ENCODE peak calls at places on chromosomes 11 and 22, in six cellular contexts. G is H1, X is DND-41, J is mesenchymal stem cell, P is fibroblast of lung, V is PC-3. R is an unnamed sample.

GRCh38 chr11:21429401-21429800 is 760.0 kb downstream of the NELL1 start:
- DNase-seq in G (no peak), X (no peak), J (no peak), P (no peak), V (no peak), R (no peak)

GRCh38 chr11:126307706-126308105 is 3.8 kb downstream of the DCPS start:
- DNase-seq in G (peak; percentile 59), X (peak; percentile 60), J (peak; percentile 49), P (peak; percentile 39), V (peak; percentile 84), R (peak; percentile 70)

GRCh38 chr11:95498731-95499396 is 267.9 kb upstream of the SESN3 start:
- DNase-seq in G (peak; percentile 54), X (no peak), J (no peak), P (peak; percentile 18), V (peak; percentile 27), R (no peak)

GRCh38 chr11:33040127-33040861 is 922 bp downstream of the TCP11L1 start:
- DNase-seq in G (no peak), X (peak; percentile 19), J (peak; percentile 38), P (peak; percentile 56), V (peak; percentile 15), R (peak; percentile 51)

GRCh38 chr22:20586403-20586745 is 79.0 kb downstream of the MED15 start:
- DNase-seq in G (no peak), X (no peak), J (no peak), P (no peak), V (no peak), R (no peak)

GRCh38 chr11:128549256-128549944 is 38.0 kb downstream of the ETS1 start:
- DNase-seq in G (peak; percentile 55), X (no peak), J (peak; percentile 76), P (no peak), V (no peak), R (no peak)

GRCh38 chr11:133845413-133845812 is at the start of gene SPATA19:
- DNase-seq in G (no peak), X (no peak), J (no peak), P (no peak), V (no peak), R (no peak)

GRCh38 chr11:126051117-126051516 is 11.5 kb downstream of the CDON start:
- DNase-seq in G (no peak), X (no peak), J (no peak), P (no peak), V (no peak), R (no peak)

GRCh38 chr11:119684361-119685072 is 44.5 kb downstream of the NECTIN1 start:
- DNase-seq in G (no peak), X (no peak), J (peak; percentile 85), P (peak; percentile 79), V (peak; percentile 95), R (no peak)

DNA sequence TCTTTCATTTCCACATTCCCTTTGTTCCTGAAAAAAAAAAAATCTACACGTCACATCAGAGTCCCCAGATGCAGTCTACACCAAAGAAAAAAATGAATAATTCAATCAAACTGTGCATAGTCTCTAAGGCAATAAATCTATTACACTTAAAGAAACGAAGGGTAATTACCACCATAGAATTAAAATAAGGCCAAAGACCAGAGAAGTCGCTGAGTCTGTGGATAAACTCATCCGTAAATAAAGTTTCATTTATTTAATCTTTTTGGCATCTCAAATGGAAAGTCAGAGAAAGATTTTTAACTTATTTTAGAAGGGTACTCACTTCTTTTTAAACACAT is 126.2 kb upstream of the C11orf58 start:
- DNase-seq in G (no peak), X (no peak), J (no peak), P (no peak), V (no peak), R (no peak)
- H3K4me3 ChIP-seq in G (no peak overlapping the region), X (no peak overlapping the region), J (no peak overlapping the region), P (no peak overlapping the region), V (no peak overlapping the region), R (no peak overlapping the region)

GRCh38 chr11:66467034-66467659 is 442 bp downstream of the PELI3 start:
- DNase-seq in G (no peak), X (no peak), J (peak; percentile 60), P (peak; percentile 27), V (peak; percentile 43), R (no peak)
- H2AFZ ChIP-seq in G (no peak overlapping the region), X (peak overlapping the region; percentile 61), J (peak overlapping the region; percentile 49), P (peak overlapping the region; percentile 65), V (peak overlapping the region; percentile 77), R (peak overlapping the region; percentile 11)

DNA sequence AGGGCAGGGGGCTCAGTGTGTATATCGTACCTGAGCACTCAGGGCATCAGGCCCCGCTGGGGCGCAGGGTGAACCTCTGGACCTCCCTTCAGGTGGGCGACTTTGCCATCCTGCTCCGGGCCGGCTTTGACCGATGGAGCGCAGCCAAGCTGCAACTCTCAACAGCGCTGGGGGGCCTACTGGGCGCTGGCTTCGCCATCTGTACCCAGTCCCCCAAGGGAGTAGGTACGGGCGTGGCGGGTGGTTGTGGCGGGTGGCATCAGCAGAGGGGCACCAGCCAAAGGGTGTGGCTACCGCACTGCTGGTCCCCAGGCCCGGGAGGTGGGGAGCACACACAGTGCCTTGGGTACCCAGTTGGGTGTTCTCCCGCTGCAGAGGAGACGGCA is 6.3 kb downstream of the SLC39A13 start:
- DNase-seq in G (no peak), X (no peak), J (no peak), P (no peak), V (no peak), R (no peak)
- H3K27ac ChIP-seq in G (no peak overlapping the region), X (no peak overlapping the region), J (no peak overlapping the region), P (peak overlapping the region; percentile 81), V (no peak overlapping the region), R (no peak overlapping the region)

DNA sequence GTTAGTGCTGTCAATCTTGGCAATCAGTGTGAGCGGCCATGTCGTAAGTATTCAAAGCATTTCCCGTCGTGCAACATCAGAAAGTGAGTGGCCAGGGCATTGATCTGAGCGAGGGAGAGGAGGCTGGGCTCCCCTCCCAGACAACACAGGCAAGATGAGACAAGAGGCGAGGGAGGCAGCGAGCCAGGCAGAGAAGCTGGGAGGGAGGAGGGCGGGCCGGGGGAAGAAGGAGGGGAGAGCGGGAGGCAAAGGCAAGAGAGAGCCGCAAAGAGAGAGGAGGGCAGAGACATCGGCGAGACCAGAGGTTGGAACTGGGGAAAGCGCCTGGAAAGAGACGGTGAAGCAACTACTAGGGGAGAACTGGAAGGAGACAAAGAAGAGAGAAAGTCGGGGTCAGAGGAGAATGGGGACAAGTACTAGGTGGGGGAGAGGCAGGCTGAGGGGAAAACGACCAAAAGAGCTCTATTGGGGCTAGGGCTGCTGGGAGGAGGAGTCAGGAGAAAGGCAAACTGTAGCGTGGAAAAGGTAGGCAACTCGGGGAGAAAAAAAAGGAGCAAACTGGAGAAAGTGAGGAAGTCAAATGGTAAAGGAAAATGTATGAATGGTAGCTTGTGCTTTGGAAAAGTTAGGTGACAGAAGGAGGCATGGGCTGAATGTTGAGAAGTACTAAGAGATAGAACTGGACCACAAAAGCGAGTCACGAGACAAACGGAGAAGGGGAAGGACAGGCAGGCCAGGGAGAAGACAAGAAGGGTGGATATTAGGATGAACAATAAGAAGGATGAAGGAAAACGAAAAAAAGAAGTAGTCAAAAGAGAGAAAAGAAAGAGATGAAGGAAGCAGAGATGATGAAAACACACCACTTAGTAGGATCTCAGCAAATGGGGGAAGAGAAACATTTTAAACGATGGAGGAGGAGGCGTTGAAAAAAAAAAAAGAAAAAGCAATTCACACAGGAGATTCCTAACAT is 130.5 kb upstream of the C11orf58 start:
- DNase-seq in G (no peak), X (no peak), J (peak; percentile 89), P (peak; percentile 78), V (no peak), R (no peak)
- H3K4me3 ChIP-seq in G (peak overlapping the region; percentile 51), X (no peak overlapping the region), J (peak overlapping the region; percentile 83), P (peak overlapping the region; percentile 92), V (peak overlapping the region; percentile 33), R (no peak overlapping the region)

GRCh38 chr11:34604909-34605308 is 16.0 kb upstream of the EHF start:
- DNase-seq in G (no peak), X (no peak), J (no peak), P (no peak), V (no peak), R (no peak)

GRCh38 chr11:34609187-34609751 is 11.6 kb upstream of the EHF start:
- DNase-seq in G (no peak), X (no peak), J (no peak), P (no peak), V (no peak), R (no peak)

GRCh38 chr11:34605481-34606325 is 15.2 kb upstream of the EHF start:
- DNase-seq in G (no peak), X (no peak), J (no peak), P (no peak), V (no peak), R (no peak)

GRCh38 chr11:34604216-34604615 is 16.7 kb upstream of the EHF start:
- DNase-seq in G (no peak), X (no peak), J (no peak), P (no peak), V (peak; percentile 26), R (no peak)

DNA sequence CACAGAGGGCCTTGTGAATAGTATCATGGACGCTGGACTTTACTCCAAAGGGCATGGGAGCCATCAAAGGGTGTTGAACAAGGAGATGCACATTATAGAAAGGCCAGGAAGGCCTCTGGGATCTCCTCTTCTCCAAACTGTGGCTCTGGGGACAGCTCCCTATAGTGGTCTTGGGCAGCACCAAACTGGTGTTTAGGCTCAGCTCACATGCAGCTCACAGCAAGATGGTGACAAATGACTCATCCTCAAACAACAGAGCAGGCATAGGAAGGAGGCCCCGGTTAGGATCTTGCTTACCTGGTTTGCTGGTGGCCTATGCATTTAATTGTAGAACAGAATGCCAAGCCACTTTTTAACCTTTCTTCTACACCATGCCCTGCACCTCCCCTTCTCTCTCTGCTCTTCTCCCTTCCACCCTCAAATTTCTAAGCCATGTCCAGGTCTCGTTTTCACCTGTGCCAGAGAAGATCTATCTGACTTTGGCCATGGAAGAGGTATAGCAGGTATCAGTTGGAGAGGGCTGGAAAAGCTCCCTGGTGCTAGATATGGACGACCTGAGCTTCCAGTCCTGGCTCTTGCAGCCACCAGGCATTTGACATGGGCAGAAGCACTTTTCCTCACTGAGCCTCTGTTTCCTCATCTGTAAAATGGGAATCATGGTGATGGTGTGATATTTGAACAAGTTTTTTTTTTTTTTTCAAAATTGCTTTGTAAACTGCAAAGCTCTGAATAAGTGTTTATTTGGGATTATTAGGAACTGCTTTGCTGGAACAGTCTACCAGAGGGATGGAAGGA is 14.4 kb upstream of the EHF start:
- DNase-seq in G (no peak), X (no peak), J (no peak), P (no peak), V (no peak), R (no peak)
- H2AFZ ChIP-seq in G (peak overlapping the region; percentile 37), X (no peak overlapping the region), J (no peak overlapping the region), P (no peak overlapping the region), V (no peak overlapping the region), R (no peak overlapping the region)

DNA sequence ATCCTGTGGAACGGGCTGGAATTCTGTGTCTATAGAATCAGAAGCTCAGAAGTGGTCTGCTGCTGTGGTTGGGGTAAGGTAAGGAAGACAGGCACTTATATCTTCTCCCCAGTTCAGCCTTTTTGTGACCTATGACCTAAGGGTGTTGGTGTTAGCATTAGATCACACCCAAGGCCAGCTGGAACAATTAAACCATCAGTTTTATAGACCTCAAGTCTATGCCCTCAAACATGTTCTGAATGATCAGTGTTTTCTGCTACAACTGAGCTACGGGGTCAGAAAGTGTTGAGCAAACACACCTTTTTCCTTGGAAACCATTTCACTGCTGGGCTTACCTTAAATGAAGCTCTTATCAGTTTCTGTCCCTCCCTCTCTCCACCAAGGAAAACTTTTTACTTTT is 15.7 kb upstream of the POU2AF3 start:
- DNase-seq in G (no peak), X (no peak), J (no peak), P (no peak), V (no peak), R (no peak)
- H3K27ac ChIP-seq in G (no peak overlapping the region), X (no peak overlapping the region), J (no peak overlapping the region), P (no peak overlapping the region), V (no peak overlapping the region), R (no peak overlapping the region)

R was measured in OCI-LY7.